ENCODE peak calls at places on chromosomes 2 and 18, in eight cellular contexts. K is BE2C; Q is fibroblast of pulmonary artery; W is IMR-90; C is AG08396; L is COR-L47; Z is stimulated activated CD4-positive, alpha-beta T cell treated with anti-CD3 and anti-CD28 coated beads, Interleukin-12 subunit alpha, Interleukin-12 subunit beta, amount 100 ng/mL, for 4 hours; G is right atrium auricular region. Y is an unnamed sample.

GRCh38 chr2:173109253-173110188 is 33.9 kb downstream of the MAP3K20 start:
- DNase-seq in G (no peak), Q (peak), W (peak), L (no peak), K (no peak), C (peak), Z (no peak), Y (no peak)

GRCh38 chr2:127293386-127293757 is 572 bp downstream of the ERCC3 start:
- DNase-seq in L (no peak), C (no peak), G (no peak), K (no peak), Q (no peak), W (no peak), Z (no peak), Y (no peak)

GRCh38 chr2:149661844-149662243 is 74.3 kb upstream of the MMADHC start:
- DNase-seq in Q (peak), K (no peak), C (peak), L (no peak), G (no peak), W (peak), Z (no peak), Y (no peak)

GRCh38 chr2:221710744-221711143 is 138.6 kb upstream of the EPHA4 start:
- DNase-seq in C (no peak), Q (no peak), W (no peak), G (no peak), L (no peak), K (no peak), Z (no peak), Y (no peak)

GRCh38 chr2:232831496-232831895 is 38.6 kb upstream of the SNORC start:
- DNase-seq in Z (no peak), W (no peak), Q (no peak), K (no peak), G (no peak), C (no peak), L (no peak), Y (no peak)

GRCh38 chr2:7837232-7837760 is 844.6 kb upstream of the ID2 start:
- DNase-seq in W (no peak), L (no peak), Q (no peak), Z (no peak), K (no peak), G (no peak), C (no peak), Y (no peak)

GRCh38 chr2:206443735-206444527 is 599 bp downstream of the ADAM23 start:
- DNase-seq in L (peak), Z (peak), G (no peak), C (peak), Q (peak), K (peak), W (peak), Y (peak)

GRCh38 chr18:49898421-49898820 is 85.1 kb upstream of the ACAA2 start:
- DNase-seq in L (no peak), C (peak), Z (peak), K (no peak), Q (peak), W (peak), G (no peak), Y (no peak)

GRCh38 chr2:30149513-30149912 is 2.7 kb downstream of the YPEL5 start:
- DNase-seq in L (no peak), G (no peak), Q (peak), Z (no peak), K (peak), C (no peak), W (no peak), Y (no peak)

GRCh38 chr2:122799391-122799790 is 1043.9 kb downstream of the TSN start:
- DNase-seq in C (no peak), Z (no peak), K (no peak), Q (peak), G (no peak), L (no peak), W (no peak), Y (no peak)

GRCh38 chr2:239147376-239147775 is 253.4 kb downstream of the HDAC4 start:
- DNase-seq in L (no peak), G (no peak), Z (no peak), W (no peak), C (no peak), Q (no peak), K (peak), Y (peak)

GRCh38 chr2:236861196-236861875 is 224.4 kb upstream of the COPS8 start:
- DNase-seq in Z (no peak), W (no peak), G (peak), K (no peak), L (no peak), Q (no peak), C (no peak), Y (no peak)

Y was measured in glutamatergic neuron.